ENCODE peak calls at places on chromosomes 12 and 14, in ten cellular contexts. J is cardiac muscle cell; H is amygdala; N is GM10248; A is D341Med; E is activated CD8-positive, alpha-beta memory T cell treated with anti-CD3 and anti-CD28 coated beads, Interleukin-2, amount 50 U/mL, for 48 hours; W is SK-MEL-5; G is T-cell; Y is effector memory CD8-positive, alpha-beta T cell; Z is gastrocnemius medialis. I is an unnamed sample.

GRCh38 chr12:21483531-21483930 is 17.9 kb downstream of the RECQL start:
- DNase-seq in J (no peak), H (no peak), N (no peak), A (no peak), E (no peak), W (no peak), G (no peak), Y (no peak), Z (no peak), I (no peak)

GRCh38 chr14:103126088-103126872 is 3.0 kb downstream of the TNFAIP2 start:
- DNase-seq in J (no peak), H (no peak), N (no peak), A (no peak), E (no peak), W (no peak), G (no peak), Y (no peak), Z (no peak), I (no peak)

GRCh38 chr14:59358105-59358504 is 107.1 kb downstream of the GPR135 start:
- DNase-seq in J (peak; percentile 93), H (no peak), N (no peak), A (no peak), E (no peak), W (no peak), G (no peak), Y (no peak), Z (peak; percentile 14), I (peak; percentile 40)

GRCh38 chr14:39491134-39491541 is 58.9 kb upstream of the FBXO33 start:
- DNase-seq in J (peak; percentile 57), H (no peak), N (no peak), A (no peak), E (no peak), W (peak; percentile 47), G (no peak), Y (no peak), Z (no peak), I (no peak)

GRCh38 chr14:49549881-49550280 is 36.3 kb downstream of the RPS29 start:
- DNase-seq in J (no peak), H (no peak), N (no peak), A (peak; percentile 73), E (no peak), W (no peak), G (no peak), Y (no peak), Z (no peak), I (peak; percentile 14)

GRCh38 chr12:133038310-133038709 is 1.0 kb downstream of the ZNF84 start:
- DNase-seq in J (no peak), H (no peak), N (no peak), A (no peak), E (no peak), W (no peak), G (no peak), Y (no peak), Z (no peak), I (no peak)

GRCh38 chr12:60205500-60205899 is 609.7 kb downstream of the SLC16A7 start:
- DNase-seq in J (peak; percentile 52), H (no peak), N (no peak), A (no peak), E (no peak), W (peak; percentile 4), G (no peak), Y (no peak), Z (no peak), I (no peak)

GRCh38 chr14:41609704-41610183 is 3.1 kb downstream of the LRFN5 start:
- DNase-seq in J (peak; percentile 70), H (peak; percentile 79), N (no peak), A (peak; percentile 80), E (peak; percentile 57), W (peak; percentile 36), G (no peak), Y (no peak), Z (no peak), I (no peak)

GRCh38 chr12:83763425-83763824 is 1076.7 kb downstream of the TMTC2 start:
- DNase-seq in J (peak; percentile 57), H (no peak), N (no peak), A (no peak), E (no peak), W (no peak), G (no peak), Y (no peak), Z (no peak), I (no peak)

GRCh38 chr12:116045158-116045557 is 232.3 kb downstream of the MED13L start:
- DNase-seq in J (no peak), H (no peak), N (no peak), A (no peak), E (no peak), W (no peak), G (no peak), Y (no peak), Z (no peak), I (no peak)

GRCh38 chr14:64682173-64682710 is 22.0 kb upstream of the PLEKHG3 start:
- DNase-seq in J (peak; percentile 89), H (peak; percentile 71), N (no peak), A (no peak), E (no peak), W (peak; percentile 90), G (no peak), Y (no peak), Z (peak; percentile 29), I (peak; percentile 79)

GRCh38 chr14:100566119-100566518 is 21.1 kb downstream of the BEGAIN start:
- DNase-seq in J (no peak), H (no peak), N (no peak), A (no peak), E (no peak), W (no peak), G (no peak), Y (no peak), Z (no peak), I (no peak)

GRCh38 chr12:116393859-116394650 is 116.6 kb upstream of the MED13L start:
- DNase-seq in J (no peak), H (no peak), N (no peak), A (no peak), E (no peak), W (no peak), G (no peak), Y (no peak), Z (no peak), I (no peak)

GRCh38 chr12:117171499-117172162 is 18.6 kb downstream of the FBXO21 start:
- DNase-seq in J (no peak), H (no peak), N (no peak), A (no peak), E (no peak), W (no peak), G (no peak), Y (no peak), Z (no peak), I (no peak)

GRCh38 chr12:21839776-21840175 is 65.3 kb upstream of the KCNJ8 start:
- DNase-seq in J (no peak), H (no peak), N (no peak), A (no peak), E (no peak), W (no peak), G (no peak), Y (no peak), Z (no peak), I (no peak)

GRCh38 chr12:91685917-91686316 is 459.7 kb downstream of the BTG1 start:
- DNase-seq in J (no peak), H (no peak), N (no peak), A (no peak), E (no peak), W (no peak), G (no peak), Y (no peak), Z (no peak), I (peak; percentile 31)

GRCh38 chr14:96502621-96503251 is 554 bp downstream of the PAPOLA start:
- DNase-seq in J (peak; percentile 49), H (peak; percentile 62), N (peak; percentile 60), A (peak; percentile 78), E (no peak), W (peak; percentile 53), G (no peak), Y (no peak), Z (peak; percentile 30), I (peak; percentile 11)

GRCh38 chr14:65949711-65950516 is 536.3 kb upstream of the CCDC196 start:
- DNase-seq in J (peak; percentile 45), H (no peak), N (peak; percentile 23), A (no peak), E (peak; percentile 78), W (no peak), G (no peak), Y (no peak), Z (peak; percentile 13), I (no peak)

GRCh38 chr12:74770552-74770951 is 232.9 kb downstream of the ATXN7L3B start:
- DNase-seq in J (no peak), H (no peak), N (no peak), A (no peak), E (no peak), W (no peak), G (no peak), Y (no peak), Z (no peak), I (no peak)

GRCh38 chr14:91383439-91383838 is 34.2 kb downstream of the CCDC88C start:
- DNase-seq in J (no peak), H (no peak), N (no peak), A (no peak), E (no peak), W (no peak), G (no peak), Y (no peak), Z (no peak), I (no peak)

GRCh38 chr12:127489055-127489454 is 777.9 kb upstream of the TMEM132C start:
- DNase-seq in J (no peak), H (no peak), N (no peak), A (no peak), E (no peak), W (no peak), G (no peak), Y (no peak), Z (no peak), I (no peak)

GRCh38 chr12:64332938-64333337 is 57.6 kb downstream of the C12orf56 start:
- DNase-seq in J (no peak), H (no peak), N (no peak), A (no peak), E (no peak), W (no peak), G (no peak), Y (no peak), Z (no peak), I (no peak)

GRCh38 chr12:13039557-13039956 is 4.6 kb upstream of the FAM234B start:
- DNase-seq in J (no peak), H (no peak), N (no peak), A (no peak), E (no peak), W (no peak), G (no peak), Y (no peak), Z (no peak), I (no peak)

GRCh38 chr14:33589334-33589733 is 361.5 kb downstream of the EGLN3 start:
- DNase-seq in J (peak; percentile 74), H (no peak), N (no peak), A (no peak), E (no peak), W (no peak), G (no peak), Y (no peak), Z (no peak), I (peak; percentile 54)

GRCh38 chr14:89618821-89619551 is 202.0 kb upstream of the FOXN3 start:
- DNase-seq in J (peak; percentile 79), H (no peak), N (peak; percentile 78), A (peak; percentile 93), E (peak; percentile 86), W (peak; percentile 26), G (peak; percentile 49), Y (peak; percentile 60), Z (peak; percentile 53), I (no peak)

GRCh38 chr12:45939759-45940158 is 50.6 kb downstream of the SCAF11 start:
- DNase-seq in J (no peak), H (no peak), N (no peak), A (no peak), E (no peak), W (no peak), G (no peak), Y (no peak), Z (no peak), I (no peak)

GRCh38 chr12:116717466-116718457 is 20.1 kb downstream of the SPRING1 start:
- DNase-seq in J (peak; percentile 80), H (no peak), N (no peak), A (no peak), E (no peak), W (peak; percentile 85), G (no peak), Y (no peak), Z (peak; percentile 87), I (peak; percentile 25)

GRCh38 chr12:68416350-68416749 is 84.2 kb upstream of the MDM1 start:
- DNase-seq in J (no peak), H (no peak), N (no peak), A (no peak), E (no peak), W (no peak), G (no peak), Y (no peak), Z (no peak), I (no peak)